ENCODE peak calls at places on chromosomes 11 and 22, in eight cellular contexts. O, R, D, J, N, A, G and H are unnamed samples.

GRCh38 chr11:22539851-22540376 is 85.7 kb downstream of the FANCF start:
- DNase-seq in O (peak), R (peak), D (no peak), J (peak), N (no peak), A (peak), G (no peak), H (peak)

GRCh38 chr11:122154227-122154626 is 38.2 kb upstream of the BLID start:
- DNase-seq in O (no peak), R (no peak), D (no peak), J (no peak), N (no peak), A (no peak), G (no peak), H (no peak)

GRCh38 chr11:103525069-103525468 is 415.8 kb downstream of the DYNC2H1 start:
- DNase-seq in O (peak), R (no peak), D (no peak), J (peak), N (no peak), A (peak), G (no peak), H (peak)

GRCh38 chr11:1773131-1773510 is 9.4 kb upstream of the CTSD start:
- DNase-seq in O (no peak), R (no peak), D (no peak), J (no peak), N (no peak), A (no peak), G (no peak), H (no peak)

GRCh38 chr22:38832005-38832978 is 11.5 kb downstream of the NPTXR start:
- DNase-seq in O (no peak), R (no peak), D (peak), J (no peak), N (no peak), A (no peak), G (no peak), H (no peak)

GRCh38 chr11:120208777-120209176 is 2.1 kb upstream of the OAF start:
- DNase-seq in O (no peak), R (peak), D (no peak), J (peak), N (no peak), A (peak), G (no peak), H (peak)

GRCh38 chr11:6635082-6635932 is 16.1 kb upstream of the TPP1 start:
- DNase-seq in O (no peak), R (no peak), D (no peak), J (peak), N (no peak), A (no peak), G (no peak), H (peak)

GRCh38 chr11:118430956-118431355 is 5.3 kb upstream of the KMT2A start:
- DNase-seq in O (no peak), R (no peak), D (no peak), J (no peak), N (no peak), A (no peak), G (no peak), H (no peak)

GRCh38 chr11:9716275-9717039 is 52.6 kb downstream of the SWAP70 start:
- DNase-seq in O (no peak), R (peak), D (no peak), J (peak), N (no peak), A (peak), G (no peak), H (peak)

GRCh38 chr11:101436511-101437142 is 147.2 kb downstream of the TRPC6 start:
- DNase-seq in O (peak), R (peak), D (no peak), J (peak), N (no peak), A (peak), G (no peak), H (peak)

GRCh38 chr11:2921742-2922493 is 7.3 kb downstream of the PHLDA2 start:
- DNase-seq in O (no peak), R (no peak), D (no peak), J (no peak), N (no peak), A (no peak), G (no peak), H (no peak)

GRCh38 chr22:23478175-23478574 is 101.9 kb downstream of the IGLL1 start:
- DNase-seq in O (no peak), R (peak), D (no peak), J (peak), N (no peak), A (no peak), G (no peak), H (peak)